ENCODE peak calls at places on chromosomes 7 and 10, in seven cellular contexts. One of them, this sample, is unnamed.

GRCh38 chr10:70115948-70116682 is 16.5 kb downstream of the AIFM2 start:
- DNase-seq in mesendoderm: peak; percentile 76
- DNase-seq in trophoblast cell: peak; percentile 30
- DNase-seq in IMR-90: peak; percentile 9
- DNase-seq in H9: peak; percentile 76
- DNase-seq in mesenchymal stem cell: peak; percentile 51
- DNase-seq in H1: peak; percentile 84
- DNase-seq in this sample: peak; percentile 57

GRCh38 chr7:114939484-114940097 is 17.7 kb downstream of the MDFIC start:
- DNase-seq in mesendoderm: no peak
- DNase-seq in trophoblast cell: no peak
- DNase-seq in IMR-90: no peak
- DNase-seq in H9: no peak
- DNase-seq in mesenchymal stem cell: no peak
- DNase-seq in H1: no peak
- DNase-seq in this sample: no peak

GRCh38 chr10:78511324-78512204 is 477.9 kb downstream of the RPS24 start:
- DNase-seq in mesendoderm: no peak
- DNase-seq in trophoblast cell: no peak
- DNase-seq in IMR-90: no peak
- DNase-seq in H9: no peak
- DNase-seq in mesenchymal stem cell: no peak
- DNase-seq in H1: no peak
- DNase-seq in this sample: no peak

GRCh38 chr10:104297697-104298660 is 29.0 kb downstream of the GSTO2 start:
- DNase-seq in mesendoderm: peak; percentile 92
- DNase-seq in trophoblast cell: peak; percentile 74
- DNase-seq in IMR-90: peak; percentile 89
- DNase-seq in H9: peak; percentile 85
- DNase-seq in mesenchymal stem cell: no peak
- DNase-seq in H1: peak; percentile 93
- DNase-seq in this sample: peak; percentile 31

GRCh38 chr10:77004917-77005564 is 632.6 kb downstream of the KCNMA1 start:
- DNase-seq in mesendoderm: peak; percentile 86
- DNase-seq in trophoblast cell: peak; percentile 19
- DNase-seq in IMR-90: peak; percentile 58
- DNase-seq in H9: peak; percentile 37
- DNase-seq in mesenchymal stem cell: peak; percentile 67
- DNase-seq in H1: peak; percentile 47
- DNase-seq in this sample: peak; percentile 72

GRCh38 chr7:153405704-153406485 is 646.3 kb upstream of the DPP6 start:
- DNase-seq in mesendoderm: no peak
- DNase-seq in trophoblast cell: no peak
- DNase-seq in IMR-90: no peak
- DNase-seq in H9: no peak
- DNase-seq in mesenchymal stem cell: no peak
- DNase-seq in H1: no peak
- DNase-seq in this sample: no peak

GRCh38 chr10:101063162-101063525 is 1.4 kb downstream of the KAZALD1 start:
- DNase-seq in mesendoderm: no peak
- DNase-seq in trophoblast cell: no peak
- DNase-seq in IMR-90: no peak
- DNase-seq in H9: no peak
- DNase-seq in mesenchymal stem cell: no peak
- DNase-seq in H1: no peak
- DNase-seq in this sample: no peak

GRCh38 chr10:99965700-99966099 is 44.0 kb downstream of the DNMBP start:
- DNase-seq in mesendoderm: no peak
- DNase-seq in trophoblast cell: no peak
- DNase-seq in IMR-90: no peak
- DNase-seq in H9: no peak
- DNase-seq in mesenchymal stem cell: peak; percentile 72
- DNase-seq in H1: no peak
- DNase-seq in this sample: no peak

GRCh38 chr10:128411624-128412023 is 285.4 kb upstream of the MKI67 start:
- DNase-seq in mesendoderm: peak; percentile 80
- DNase-seq in trophoblast cell: peak; percentile 6
- DNase-seq in IMR-90: no peak
- DNase-seq in H9: no peak
- DNase-seq in mesenchymal stem cell: no peak
- DNase-seq in H1: no peak
- DNase-seq in this sample: no peak

GRCh38 chr10:99815611-99816010 is 33.2 kb downstream of the ABCC2 start:
- DNase-seq in mesendoderm: no peak
- DNase-seq in trophoblast cell: no peak
- DNase-seq in IMR-90: peak; percentile 14
- DNase-seq in H9: no peak
- DNase-seq in mesenchymal stem cell: peak; percentile 55
- DNase-seq in H1: no peak
- DNase-seq in this sample: no peak

GRCh38 chr10:73906524-73907447 is 4.1 kb upstream of the PLAU start:
- DNase-seq in mesendoderm: peak; percentile 97
- DNase-seq in trophoblast cell: peak; percentile 94
- DNase-seq in IMR-90: peak; percentile 100
- DNase-seq in H9: peak; percentile 94
- DNase-seq in mesenchymal stem cell: peak; percentile 99
- DNase-seq in H1: peak; percentile 74
- DNase-seq in this sample: peak; percentile 69

GRCh38 chr7:157502701-157503111 is 165.9 kb downstream of the DNAJB6 start:
- DNase-seq in mesendoderm: no peak
- DNase-seq in trophoblast cell: no peak
- DNase-seq in IMR-90: no peak
- DNase-seq in H9: peak; percentile 20
- DNase-seq in mesenchymal stem cell: peak; percentile 2
- DNase-seq in H1: peak; percentile 33
- DNase-seq in this sample: no peak

GRCh38 chr10:117364121-117364960 is 10.9 kb downstream of the PDZD8 start:
- DNase-seq in mesendoderm: peak; percentile 40
- DNase-seq in trophoblast cell: no peak
- DNase-seq in IMR-90: peak; percentile 36
- DNase-seq in H9: no peak
- DNase-seq in mesenchymal stem cell: peak; percentile 69
- DNase-seq in H1: no peak
- DNase-seq in this sample: no peak

GRCh38 chr7:16668049-16668858 is 22.3 kb downstream of the BZW2 start:
- DNase-seq in mesendoderm: peak; percentile 83
- DNase-seq in trophoblast cell: peak; percentile 100
- DNase-seq in IMR-90: peak; percentile 100
- DNase-seq in H9: no peak
- DNase-seq in mesenchymal stem cell: peak; percentile 100
- DNase-seq in H1: no peak
- DNase-seq in this sample: no peak

GRCh38 chr7:116354546-116355422 is 144.4 kb downstream of the TES start:
- DNase-seq in mesendoderm: peak; percentile 97
- DNase-seq in trophoblast cell: peak; percentile 96
- DNase-seq in IMR-90: peak; percentile 98
- DNase-seq in H9: peak; percentile 42
- DNase-seq in mesenchymal stem cell: peak; percentile 100
- DNase-seq in H1: no peak
- DNase-seq in this sample: no peak

GRCh38 chr7:15524077-15524476 is 37.7 kb downstream of the AGMO start:
- DNase-seq in mesendoderm: no peak
- DNase-seq in trophoblast cell: no peak
- DNase-seq in IMR-90: no peak
- DNase-seq in H9: no peak
- DNase-seq in mesenchymal stem cell: no peak
- DNase-seq in H1: no peak
- DNase-seq in this sample: no peak

DNA sequence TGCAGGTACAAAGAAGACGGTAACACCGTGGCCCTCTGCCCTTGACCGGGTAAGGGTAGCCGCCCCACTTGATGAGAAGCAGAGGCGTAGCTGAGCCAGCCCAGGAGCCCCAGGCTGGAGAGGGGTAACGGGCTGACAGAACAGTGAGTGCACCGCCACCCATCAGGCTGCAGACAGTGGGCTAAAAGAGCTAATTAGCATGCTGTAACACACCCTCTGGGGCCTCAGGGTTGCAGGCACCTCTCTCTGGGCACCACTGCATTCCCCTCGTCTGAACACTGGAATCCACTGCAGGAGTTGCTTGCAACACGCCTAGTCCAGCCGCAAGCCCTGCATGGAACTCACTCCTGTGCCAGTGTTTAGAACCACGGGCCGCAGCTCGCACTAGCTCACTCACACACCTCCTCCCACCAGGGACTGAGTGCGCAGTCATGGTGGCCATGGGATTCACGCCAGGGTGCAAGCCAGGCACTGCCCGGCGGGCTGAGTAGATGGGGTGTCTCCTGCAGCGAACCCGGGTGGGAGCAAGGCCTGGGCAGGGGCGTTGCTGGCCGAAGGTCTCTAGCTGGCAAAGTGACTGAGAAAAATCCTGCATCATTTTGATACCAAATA is 36.1 kb downstream of the AGMO start:
- DNase-seq in mesendoderm: no peak
- DNase-seq in trophoblast cell: no peak
- DNase-seq in IMR-90: no peak
- DNase-seq in H9: no peak
- DNase-seq in mesenchymal stem cell: no peak
- DNase-seq in H1: no peak
- DNase-seq in this sample: no peak
- H3K18ac ChIP-seq in mesendoderm: no peak overlapping the region
- H3K18ac ChIP-seq in trophoblast cell: no peak overlapping the region
- H3K18ac ChIP-seq in IMR-90: no peak overlapping the region
- H3K18ac ChIP-seq in H9: no peak overlapping the region
- H3K18ac ChIP-seq in mesenchymal stem cell: no peak overlapping the region
- H3K18ac ChIP-seq in H1: no peak overlapping the region
- H3K18ac ChIP-seq in this sample: peak overlapping the region; percentile 11

DNA sequence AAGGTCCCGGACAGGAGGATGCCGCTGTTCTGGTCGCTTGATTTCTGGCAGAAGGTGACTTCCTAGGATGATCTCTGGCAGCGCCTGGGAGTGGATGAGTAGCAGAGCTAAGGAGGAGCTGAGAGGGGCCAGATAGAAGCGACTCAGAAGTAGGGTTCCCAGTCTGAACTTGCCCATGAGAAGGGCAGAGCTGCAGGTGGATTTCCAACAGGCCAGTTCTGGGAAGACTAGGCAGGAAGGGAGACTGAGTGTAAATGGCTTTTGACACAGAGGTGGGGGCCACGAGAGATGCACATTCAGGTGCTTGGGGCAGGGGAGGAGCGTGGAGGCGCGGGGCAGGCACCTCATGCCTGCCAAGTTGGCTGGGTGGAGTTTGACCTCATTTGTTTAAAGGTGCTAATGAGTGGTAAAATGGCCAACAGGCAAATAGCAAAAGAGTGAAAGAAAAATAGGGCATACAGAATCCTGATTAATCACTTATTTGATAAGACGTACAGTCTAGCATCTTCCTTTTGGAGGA is 58.8 kb downstream of the SHH start:
- DNase-seq in mesendoderm: no peak
- DNase-seq in trophoblast cell: no peak
- DNase-seq in IMR-90: no peak
- DNase-seq in H9: no peak
- DNase-seq in mesenchymal stem cell: no peak
- DNase-seq in H1: no peak
- DNase-seq in this sample: no peak
- H3K9ac ChIP-seq in mesendoderm: no peak overlapping the region
- H3K9ac ChIP-seq in trophoblast cell: no peak overlapping the region
- H3K9ac ChIP-seq in IMR-90: no peak overlapping the region
- H3K9ac ChIP-seq in H9: no peak overlapping the region
- H3K9ac ChIP-seq in mesenchymal stem cell: no peak overlapping the region
- H3K9ac ChIP-seq in H1: no peak overlapping the region
- H3K9ac ChIP-seq in this sample: no peak overlapping the region

GRCh38 chr7:98467570-98468312 is 66.9 kb upstream of the BAIAP2L1 start:
- DNase-seq in mesendoderm: no peak
- DNase-seq in trophoblast cell: no peak
- DNase-seq in IMR-90: no peak
- DNase-seq in H9: no peak
- DNase-seq in mesenchymal stem cell: no peak
- DNase-seq in H1: no peak
- DNase-seq in this sample: no peak

GRCh38 chr7:98464558-98464940 is 63.7 kb upstream of the BAIAP2L1 start:
- DNase-seq in mesendoderm: no peak
- DNase-seq in trophoblast cell: no peak
- DNase-seq in IMR-90: no peak
- DNase-seq in H9: no peak
- DNase-seq in mesenchymal stem cell: no peak
- DNase-seq in H1: no peak
- DNase-seq in this sample: no peak

GRCh38 chr7:98462926-98463325 is 62.0 kb upstream of the BAIAP2L1 start:
- DNase-seq in mesendoderm: no peak
- DNase-seq in trophoblast cell: no peak
- DNase-seq in IMR-90: no peak
- DNase-seq in H9: no peak
- DNase-seq in mesenchymal stem cell: no peak
- DNase-seq in H1: no peak
- DNase-seq in this sample: no peak

GRCh38 chr7:98463837-98464557 is 63.1 kb upstream of the BAIAP2L1 start:
- DNase-seq in mesendoderm: no peak
- DNase-seq in trophoblast cell: no peak
- DNase-seq in IMR-90: no peak
- DNase-seq in H9: no peak
- DNase-seq in mesenchymal stem cell: no peak
- DNase-seq in H1: no peak
- DNase-seq in this sample: no peak

GRCh38 chr7:98465022-98465421 is 64.1 kb upstream of the BAIAP2L1 start:
- DNase-seq in mesendoderm: no peak
- DNase-seq in trophoblast cell: no peak
- DNase-seq in IMR-90: no peak
- DNase-seq in H9: no peak
- DNase-seq in mesenchymal stem cell: no peak
- DNase-seq in H1: no peak
- DNase-seq in this sample: no peak
- H3K4me2 ChIP-seq in mesendoderm: no peak overlapping the region
- H3K4me2 ChIP-seq in trophoblast cell: no peak overlapping the region
- H3K4me2 ChIP-seq in IMR-90: no peak overlapping the region
- H3K4me2 ChIP-seq in H9: no peak overlapping the region
- H3K4me2 ChIP-seq in mesenchymal stem cell: no peak overlapping the region
- H3K4me2 ChIP-seq in H1: no peak overlapping the region
- H3K4me2 ChIP-seq in this sample: no peak overlapping the region

DNA sequence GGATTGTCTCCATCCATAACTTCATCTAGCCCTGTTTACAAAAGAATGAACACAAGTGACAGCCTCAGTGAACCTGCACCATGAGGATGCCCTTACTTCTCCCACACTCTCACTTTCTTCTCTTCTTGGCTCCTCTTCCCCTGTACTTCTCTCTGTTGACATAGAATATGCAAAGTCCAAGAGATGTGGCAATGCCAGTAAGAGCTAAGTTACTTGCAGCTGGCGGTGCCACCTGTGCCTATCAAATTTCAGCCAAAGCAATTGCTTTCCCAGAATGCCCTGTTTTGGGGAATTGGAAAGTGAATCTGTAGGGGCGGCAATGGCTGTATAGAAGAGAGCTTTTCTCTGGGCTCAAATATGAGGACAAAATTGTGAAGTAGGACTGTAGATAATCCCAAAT is 557.8 kb downstream of the AUTS2 start:
- DNase-seq in mesendoderm: no peak
- DNase-seq in trophoblast cell: no peak
- DNase-seq in IMR-90: no peak
- DNase-seq in H9: no peak
- DNase-seq in mesenchymal stem cell: no peak
- DNase-seq in H1: no peak
- DNase-seq in this sample: no peak
- H3K18ac ChIP-seq in mesendoderm: no peak overlapping the region
- H3K18ac ChIP-seq in trophoblast cell: no peak overlapping the region
- H3K18ac ChIP-seq in IMR-90: no peak overlapping the region
- H3K18ac ChIP-seq in H9: no peak overlapping the region
- H3K18ac ChIP-seq in mesenchymal stem cell: no peak overlapping the region
- H3K18ac ChIP-seq in H1: no peak overlapping the region
- H3K18ac ChIP-seq in this sample: no peak overlapping the region

This sample was measured in neuronal stem cell.